ENCODE peak calls at places on chromosomes 12 and 14, in nine cellular contexts. C is mammary epithelial cell; L is esophagus squamous epithelium; I is IMR-90; Q is A549; U is CD4-positive, alpha-beta memory T cell; R is esophagus muscularis mucosa; O is CD8-positive, alpha-beta T cell; Y is astrocyte. G is an unnamed sample. For H3K4me1, the result is how much of the 10 kb centered on the place peaks cover.

GRCh38 chr14:33765251-33765650 is 185.6 kb downstream of the EGLN3 start:
- DNase-seq in R (no peak), L (no peak), O (no peak), Q (no peak), Y (peak), U (no peak), I (no peak), C (no peak), G (no peak)

GRCh38 chr14:92914087-92914656 is 8.8 kb upstream of the CHGA start:
- DNase-seq in R (no peak), Y (peak), I (peak), Q (no peak), O (no peak), U (no peak), L (no peak), C (peak), G (no peak)

GRCh38 chr14:63735720-63736119 is 7.9 kb upstream of the SGPP1 start:
- DNase-seq in C (no peak), R (no peak), O (no peak), Y (no peak), U (no peak), I (no peak), Q (no peak), L (no peak), G (no peak)

GRCh38 chr14:22390824-22391461 is 198.1 kb downstream of the DAD1 start:
- DNase-seq in R (no peak), Q (peak), L (no peak), U (no peak), O (no peak), I (no peak), C (peak), Y (no peak), G (no peak)

GRCh38 chr12:131894981-131895639 is 688 bp downstream of the ULK1 start:
- DNase-seq in C (no peak), Q (no peak), I (no peak), O (peak), Y (no peak), L (no peak), R (no peak), U (no peak), G (no peak)

GRCh38 chr12:113456761-113457160 is 14.9 kb downstream of the LHX5 start:
- DNase-seq in U (no peak), R (no peak), L (no peak), C (no peak), O (no peak), Q (no peak), I (no peak), Y (no peak), G (no peak)

GRCh38 chr12:80271770-80272169 is 172.3 kb upstream of the PTPRQ start:
- DNase-seq in U (no peak), I (no peak), Y (no peak), Q (no peak), O (no peak), L (no peak), R (no peak), C (no peak), G (no peak)

GRCh38 chr12:14849664-14850063 is 6.3 kb upstream of the ART4 start:
- DNase-seq in U (no peak), Q (no peak), R (no peak), C (peak), L (no peak), Y (peak), I (peak), O (no peak), G (no peak)

GRCh38 chr14:104603623-104604401 is 760 bp downstream of the TMEM179 start:
- DNase-seq in Y (no peak), I (no peak), Q (no peak), C (no peak), L (no peak), U (no peak), R (no peak), O (no peak), G (no peak)

GRCh38 chr12:5433840-5434646 is 2.1 kb downstream of the NTF3 start:
- DNase-seq in R (peak), U (no peak), Q (no peak), I (no peak), Y (no peak), O (no peak), L (no peak), C (no peak), G (no peak)

GRCh38 chr12:92136883-92137582 is 8.6 kb downstream of the BTG1 start:
- DNase-seq in L (no peak), C (peak), Y (peak), U (no peak), R (no peak), I (peak), Q (peak), O (no peak), G (no peak)

GRCh38 chr14:87656315-87656714 is 336.7 kb downstream of the GALC start:
- DNase-seq in R (peak), Y (no peak), I (no peak), O (no peak), Q (no peak), C (no peak), U (no peak), L (no peak), G (no peak)

GRCh38 chr12:71472441-71472911 is 32.9 kb downstream of the LGR5 start:
- DNase-seq in Q (no peak), C (no peak), U (no peak), R (no peak), Y (peak), L (no peak), I (peak), O (no peak), G (no peak)

GRCh38 chr14:30077946-30078345 is 150.3 kb upstream of the PRKD1 start:
- DNase-seq in O (no peak), U (no peak), Y (peak), L (no peak), C (no peak), I (no peak), R (no peak), Q (no peak), G (no peak)

GRCh38 chr12:112705037-112705632 is 86.4 kb upstream of the RPH3A start:
- DNase-seq in Q (no peak), C (peak), O (no peak), Y (no peak), L (no peak), U (no peak), I (no peak), R (no peak), G (no peak)

GRCh38 chr12:46908236-46908935 is 82.6 kb upstream of the SLC38A4 start:
- DNase-seq in L (no peak), I (peak), C (peak), U (no peak), Q (no peak), O (no peak), Y (peak), R (no peak), G (no peak)

GRCh38 chr12:117685115-117685926 is 283.5 kb downstream of the KSR2 start:
- DNase-seq in I (no peak), Y (peak), O (no peak), Q (peak), R (no peak), L (no peak), C (no peak), U (no peak), G (no peak)

GRCh38 chr14:103140316-103141109 is 17.3 kb downstream of the TNFAIP2 start:
- DNase-seq in I (no peak), C (peak), R (no peak), U (no peak), L (no peak), Q (no peak), Y (no peak), O (no peak), G (no peak)

GRCh38 chr14:77403798-77404197 is 19.5 kb downstream of the NOXRED1 start:
- DNase-seq in C (no peak), Q (no peak), U (no peak), Y (no peak), R (no peak), L (no peak), I (no peak), O (no peak), G (no peak)

GRCh38 chr12:14665354-14666348 is 30.7 kb downstream of the GUCY2C start:
- DNase-seq in O (no peak), Y (no peak), L (no peak), C (no peak), U (no peak), I (no peak), R (no peak), Q (no peak), G (no peak)

GRCh38 chr12:119202121-119202527 is 23.4 kb downstream of the HSPB8 start:
- DNase-seq in C (no peak), U (no peak), R (no peak), Y (no peak), L (no peak), Q (no peak), I (no peak), O (no peak), G (no peak)

GRCh38 chr14:95549656-95550585 is 15.1 kb downstream of the GLRX5 start:
- DNase-seq in L (no peak), Q (no peak), R (no peak), Y (no peak), I (no peak), U (no peak), O (no peak), C (no peak), G (no peak)

GRCh38 chr12:26823391-26823790 is 9.6 kb downstream of the ITPR2 start:
- DNase-seq in L (no peak), I (peak), C (peak), O (no peak), Q (no peak), U (no peak), Y (peak), R (no peak), G (no peak)

GRCh38 chr14:100363053-100363452 is 39.9 kb downstream of the SLC25A47 start:
- DNase-seq in Q (no peak), O (no peak), C (no peak), Y (no peak), U (no peak), I (no peak), L (no peak), R (no peak), G (no peak)

GRCh38 chr14:90553921-90554336 is 157.1 kb downstream of the CALM1 start:
- DNase-seq in Q (no peak), U (no peak), C (no peak), R (no peak), I (no peak), Y (no peak), L (no peak), O (no peak), G (no peak)

GRCh38 chr12:60271816-60272215 is 676.0 kb downstream of the SLC16A7 start:
- DNase-seq in Y (no peak), C (no peak), R (no peak), I (no peak), O (no peak), L (no peak), Q (no peak), U (no peak), G (no peak)

GRCh38 chr14:77458249-77458950 is 507 bp downstream of the AHSA1 start:
- DNase-seq in I (peak), C (peak), U (peak), L (no peak), Y (peak), Q (peak), O (peak), R (no peak), G (peak)

GRCh38 chr12:52081263-52081733 is 1.8 kb downstream of the SMIM41 start:
- DNase-seq in Q (no peak), U (no peak), I (no peak), L (no peak), R (no peak), O (no peak), C (no peak), Y (no peak), G (no peak)

GRCh38 chr14:96162265-96162664 is 42.4 kb upstream of the BDKRB2 start:
- DNase-seq in O (peak), I (peak), L (no peak), Y (peak), U (no peak), C (no peak), R (no peak), Q (no peak), G (no peak)

GRCh38 chr12:275784-276183 is 13.1 kb upstream of the SLC6A13 start:
- DNase-seq in I (no peak), R (no peak), L (no peak), C (no peak), Q (no peak), O (no peak), Y (no peak), U (no peak), G (no peak)

GRCh38 chr12:90055071-90055470 is 346.4 kb upstream of the ATP2B1 start:
- DNase-seq in Y (no peak), Q (no peak), O (no peak), R (no peak), C (no peak), L (no peak), I (peak), U (no peak), G (no peak)

GRCh38 chr14:92986254-92987147 is 63.6 kb downstream of the CHGA start:
- DNase-seq in I (peak), Y (peak), O (no peak), R (no peak), U (no peak), C (no peak), L (no peak), Q (peak), G (no peak)

GRCh38 chr12:14919455-14919854 is 18.9 kb downstream of the ERP27 start:
- DNase-seq in U (no peak), I (no peak), O (no peak), Y (no peak), C (no peak), L (no peak), R (no peak), Q (no peak), G (no peak)

GRCh38 chr14:70955543-70956480 is 48.6 kb downstream of the PCNX1 start:
- DNase-seq in C (no peak), Y (no peak), O (peak), Q (no peak), U (peak), L (no peak), R (no peak), I (peak), G (peak)

GRCh38 chr14:100709252-100709955 is 17.3 kb upstream of the DLK1 start:
- DNase-seq in C (no peak), O (no peak), L (no peak), R (no peak), Y (no peak), U (no peak), Q (peak), I (peak), G (no peak)

GRCh38 chr12:29081101-29081500 is 68.0 kb upstream of the FAR2 start:
- DNase-seq in I (no peak), L (no peak), Y (no peak), Q (no peak), C (no peak), U (no peak), R (no peak), O (no peak), G (no peak)

GRCh38 chr12:121467638-121468403 is 67.9 kb downstream of the RNF34 start:
- DNase-seq in U (no peak), O (no peak), R (no peak), Q (peak), I (no peak), C (no peak), L (peak), Y (no peak), G (no peak)

GRCh38 chr12:71763682-71764379 is 9.2 kb downstream of the RAB21 start:
- DNase-seq in Q (no peak), L (no peak), I (no peak), O (no peak), U (no peak), Y (peak), C (peak), R (no peak), G (no peak)

GRCh38 chr12:42482086-42482819 is 107.3 kb downstream of the PRICKLE1 start:
- DNase-seq in C (peak), I (peak), Q (no peak), Y (peak), L (no peak), R (no peak), U (no peak), O (no peak), G (no peak)

GRCh38 chr14:75050852-75051555 is at the start of gene MLH3:
- DNase-seq in R (peak), O (peak), U (peak), Y (peak), C (peak), Q (peak), L (peak), I (peak), G (peak)
- H3K4me3 ChIP-seq in R (peak), O (peak), U (peak), Y (peak), C (peak), Q (peak), L (peak), I (peak), G (peak)

DNA sequence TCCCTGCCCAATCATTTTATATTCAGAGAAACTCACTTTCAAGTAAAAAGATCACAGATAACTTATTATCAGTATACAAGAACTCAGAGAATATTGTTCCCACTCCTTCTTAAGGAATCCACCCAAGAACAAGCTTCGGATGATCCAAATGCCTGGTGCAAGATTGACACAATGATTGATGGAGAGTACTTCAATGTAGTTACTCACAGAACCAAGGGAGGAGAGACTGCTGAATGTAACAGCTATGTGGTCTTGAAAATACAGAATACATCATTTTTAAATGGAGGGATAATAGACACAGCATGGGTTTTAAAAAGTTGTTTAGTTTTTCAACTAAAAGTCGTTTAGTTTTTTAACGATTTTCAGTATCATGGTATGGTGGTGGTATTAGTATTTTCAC is 38.4 kb upstream of the SELPLG start:
- DNase-seq in L (no peak), Q (no peak), I (no peak), O (no peak), U (no peak), Y (no peak), R (no peak), C (no peak), G (no peak)
- H3K4me1 ChIP-seq in L (under half), Q (under half), I (under half), O (under half), U (under half), Y (under half), R (half or more), C (under half), G (under half)

GRCh38 chr12:2488131-2488530 is 306.6 kb upstream of the FKBP4 start:
- DNase-seq in Y (no peak), O (no peak), C (no peak), L (no peak), I (no peak), U (no peak), R (no peak), Q (no peak), G (no peak)

GRCh38 chr12:2487278-2487677 is 307.5 kb upstream of the FKBP4 start:
- DNase-seq in Y (no peak), Q (no peak), U (no peak), R (no peak), C (no peak), I (peak), O (no peak), L (no peak), G (no peak)

GRCh38 chr12:2488596-2488995 is 306.2 kb upstream of the FKBP4 start:
- DNase-seq in O (no peak), C (no peak), U (no peak), I (no peak), L (no peak), Y (no peak), Q (no peak), R (no peak), G (no peak)

GRCh38 chr12:2490746-2491145 is 304.0 kb upstream of the FKBP4 start:
- DNase-seq in O (no peak), I (no peak), L (no peak), U (no peak), Q (no peak), Y (no peak), R (no peak), C (no peak), G (no peak)

DNA sequence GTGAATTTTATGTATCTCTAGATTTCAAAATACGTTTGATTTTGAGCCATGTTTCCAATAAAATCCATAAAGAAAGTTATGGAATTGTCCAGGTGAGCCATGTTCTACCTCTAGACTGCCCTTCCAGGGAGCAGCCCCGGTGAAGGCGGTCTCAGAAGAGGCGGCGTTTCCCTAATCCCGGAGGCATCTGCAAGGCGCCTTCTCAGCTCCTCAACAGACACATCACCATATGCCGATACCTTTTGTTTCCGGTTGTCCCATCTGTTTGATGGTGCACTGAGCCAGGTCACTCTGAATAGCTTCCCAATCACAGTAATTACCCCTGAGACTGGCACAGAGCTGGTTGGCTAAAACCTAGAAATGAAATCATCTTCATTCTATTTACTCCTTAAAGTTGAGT is 305.5 kb upstream of the FKBP4 start:
- DNase-seq in L (no peak), O (no peak), Y (no peak), U (no peak), R (no peak), Q (no peak), I (no peak), C (no peak), G (no peak)
- H3K4me3 ChIP-seq in L (no peak), O (no peak), Y (no peak), U (no peak), R (no peak), Q (no peak), I (no peak), C (no peak), G (no peak)

GRCh38 chr14:61751475-61751989 is 10.7 kb upstream of the SNAPC1 start:
- DNase-seq in C (no peak), L (no peak), I (no peak), O (no peak), Q (no peak), Y (no peak), R (no peak), U (no peak), G (no peak)

GRCh38 chr14:61750708-61751474 is 11.3 kb upstream of the SNAPC1 start:
- DNase-seq in R (peak), U (peak), Q (peak), Y (peak), I (peak), O (peak), C (peak), L (peak), G (peak)

GRCh38 chr14:61754627-61755381 is 7.4 kb upstream of the SNAPC1 start:
- DNase-seq in Q (no peak), I (peak), L (no peak), C (no peak), O (no peak), Y (peak), U (no peak), R (no peak), G (no peak)

GRCh38 chr14:61753631-61754030 is 8.6 kb upstream of the SNAPC1 start:
- DNase-seq in Q (no peak), O (no peak), C (no peak), R (no peak), U (no peak), I (peak), Y (no peak), L (no peak), G (no peak)

DNA sequence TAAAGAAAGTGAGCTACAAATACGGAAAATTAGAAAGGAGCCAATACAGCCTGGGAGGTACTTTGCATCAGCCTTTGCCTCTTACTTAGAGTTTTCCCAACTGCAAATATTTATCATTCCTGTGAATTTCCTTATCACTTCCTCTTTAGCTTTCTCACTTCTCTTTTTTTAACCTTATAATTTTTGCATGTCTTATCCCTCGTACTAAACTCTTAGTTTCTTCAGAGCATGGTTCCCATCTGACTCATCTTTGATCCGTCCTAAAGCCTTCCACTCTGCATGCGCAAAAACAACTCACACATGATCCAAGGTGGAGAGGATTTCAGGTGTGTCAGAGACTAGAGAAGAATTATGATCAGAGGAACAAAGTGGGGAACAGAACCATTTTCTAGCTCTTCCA is 9.6 kb upstream of the SNAPC1 start:
- DNase-seq in U (no peak), I (peak), L (no peak), Y (peak), C (no peak), O (no peak), R (no peak), Q (no peak), G (no peak)
- H3K4me1 ChIP-seq in U (under half), I (under half), L (under half), Y (under half), C (under half), O (under half), R (under half), Q (half or more), G (under half)

GRCh38 chr12:130626601-130627000 is 89.5 kb downstream of the RIMBP2 start:
- DNase-seq in U (no peak), I (no peak), O (no peak), L (no peak), Y (no peak), R (no peak), Q (no peak), C (no peak), G (no peak)
- H3K4me3 ChIP-seq in U (no peak), I (no peak), O (no peak), L (no peak), Y (no peak), R (no peak), Q (no peak), C (no peak), G (no peak)

GRCh38 chr12:95318071-95318545 is 100.5 kb downstream of the VEZT start:
- DNase-seq in I (peak), R (no peak), Q (peak), L (no peak), O (no peak), U (no peak), Y (peak), C (peak), G (no peak)
- H3K4me1 ChIP-seq in I (under half), R (under half), Q (half or more), L (under half), O (under half), U (under half), Y (under half), C (under half), G (under half)

G was measured in effector memory CD4-positive, alpha-beta T cell.